ENCODE peak calls at places on chromosomes 2 and 18, in eight cellular contexts. Q, V, M, L, B, H, O and N are unnamed samples.

GRCh38 chr2:38239452-38239851 is 137.6 kb downstream of the ATL2 start:
- DNase-seq in Q (no peak), V (no peak), M (no peak), L (no peak), B (peak), H (no peak), O (no peak), N (no peak)

GRCh38 chr2:10658041-10658913 is 31.5 kb downstream of the NOL10 start:
- DNase-seq in Q (no peak), V (peak), M (no peak), L (no peak), B (peak), H (no peak), O (peak), N (no peak)

GRCh38 chr2:174085781-174086180 is 120.6 kb upstream of the SP3 start:
- DNase-seq in Q (no peak), V (no peak), M (no peak), L (no peak), B (no peak), H (no peak), O (no peak), N (no peak)

GRCh38 chr18:245282-245847 is 22.5 kb downstream of the THOC1 start:
- DNase-seq in Q (no peak), V (no peak), M (no peak), L (no peak), B (no peak), H (no peak), O (peak), N (no peak)

GRCh38 chr2:222452422-222452950 is 28.1 kb downstream of the SGPP2 start:
- DNase-seq in Q (no peak), V (no peak), M (no peak), L (peak), B (peak), H (no peak), O (no peak), N (no peak)

GRCh38 chr2:44184106-44184505 is 15.4 kb downstream of the PPM1B start:
- DNase-seq in Q (no peak), V (no peak), M (no peak), L (no peak), B (no peak), H (no peak), O (no peak), N (no peak)

GRCh38 chr2:112523291-112523777 is 18.9 kb upstream of the POLR1B start:
- DNase-seq in Q (no peak), V (no peak), M (no peak), L (no peak), B (no peak), H (no peak), O (no peak), N (no peak)

GRCh38 chr18:57533399-57533884 is 53.1 kb downstream of the FECH start:
- DNase-seq in Q (no peak), V (no peak), M (no peak), L (no peak), B (no peak), H (no peak), O (no peak), N (peak)

GRCh38 chr2:170836027-170836426 is 19.3 kb downstream of the GAD1 start:
- DNase-seq in Q (no peak), V (no peak), M (no peak), L (no peak), B (no peak), H (no peak), O (no peak), N (no peak)

GRCh38 chr18:28657836-28658410 is 481.0 kb upstream of the CDH2 start:
- DNase-seq in Q (no peak), V (no peak), M (peak), L (no peak), B (peak), H (no peak), O (peak), N (no peak)

GRCh38 chr2:46814562-46814961 is 101.0 kb downstream of the MCFD2 start:
- DNase-seq in Q (no peak), V (no peak), M (no peak), L (no peak), B (no peak), H (no peak), O (no peak), N (no peak)

GRCh38 chr2:156434461-156435291 is 1.5 kb upstream of the GPD2 start:
- DNase-seq in Q (no peak), V (no peak), M (no peak), L (peak), B (peak), H (no peak), O (peak), N (no peak)

GRCh38 chr2:240432430-240432819 is 3.0 kb upstream of the GPC1 start:
- DNase-seq in Q (no peak), V (no peak), M (no peak), L (no peak), B (no peak), H (no peak), O (no peak), N (peak)

DNA sequence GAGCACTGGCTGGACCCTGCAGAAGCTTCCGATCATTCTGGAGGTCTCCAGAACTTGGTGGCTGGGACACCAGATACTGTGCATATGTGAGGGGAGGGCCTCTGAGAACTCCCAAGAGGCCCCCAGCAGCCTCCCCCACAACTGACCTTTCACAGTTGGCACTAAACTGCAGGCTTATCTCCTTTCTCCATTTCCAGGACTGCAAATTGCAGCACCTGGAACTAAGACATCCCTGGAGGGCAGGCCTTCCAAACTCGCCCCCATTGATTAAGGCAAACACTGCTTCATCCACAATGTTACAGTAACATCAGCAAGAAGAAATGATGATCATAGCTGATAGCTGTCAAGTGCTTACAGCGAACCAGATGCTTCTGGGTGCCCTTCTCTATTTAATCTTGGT is 67.9 kb downstream of the TGOLN2 start:
- DNase-seq in Q (no peak), V (no peak), M (no peak), L (peak), B (no peak), H (no peak), O (no peak), N (no peak)
- H3K9ac ChIP-seq in Q (no peak), V (no peak), M (no peak), L (no peak), B (no peak), H (no peak), O (peak), N (no peak)

GRCh38 chr18:50410008-50410407 is 35.2 kb downstream of the SKA1 start:
- DNase-seq in Q (no peak), V (peak), M (no peak), L (no peak), B (no peak), H (no peak), O (no peak), N (no peak)

GRCh38 chr18:50405582-50406271 is 30.9 kb downstream of the SKA1 start:
- DNase-seq in Q (no peak), V (no peak), M (no peak), L (no peak), B (no peak), H (no peak), O (no peak), N (peak)

DNA sequence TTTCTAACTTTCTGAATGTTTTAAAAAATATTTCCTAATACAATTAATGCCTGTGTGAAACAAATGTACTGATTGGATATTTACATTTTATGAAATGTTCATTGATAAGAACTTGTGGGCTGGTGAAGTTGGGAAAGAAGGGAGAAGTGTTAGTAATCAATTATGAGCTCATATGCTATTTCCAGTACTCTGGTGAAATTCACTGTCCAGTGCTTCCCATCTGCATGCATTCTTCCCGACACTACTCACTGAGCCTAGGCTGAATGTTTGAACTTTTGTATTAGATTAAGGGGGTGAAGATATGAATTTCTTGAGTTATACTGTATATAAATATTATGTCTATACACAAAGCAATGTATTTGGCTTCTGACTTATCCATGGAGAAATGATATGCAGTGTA is 36.0 kb downstream of the SKA1 start:
- DNase-seq in Q (no peak), V (no peak), M (no peak), L (no peak), B (peak), H (no peak), O (peak), N (no peak)
- H3K9ac ChIP-seq in Q (no peak), V (no peak), M (no peak), L (no peak), B (no peak), H (no peak), O (no peak), N (no peak)

GRCh38 chr2:109703076-109703475 is 88.9 kb downstream of the SOWAHC start:
- DNase-seq in Q (no peak), V (no peak), M (no peak), L (no peak), B (peak), H (no peak), O (peak), N (no peak)
- H3K9ac ChIP-seq in Q (no peak), V (no peak), M (no peak), L (no peak), B (no peak), H (no peak), O (peak), N (no peak)

GRCh38 chr2:183623227-183623626 is 499.0 kb downstream of the NUP35 start:
- DNase-seq in Q (no peak), V (no peak), M (no peak), L (no peak), B (no peak), H (no peak), O (no peak), N (no peak)
- H3K9ac ChIP-seq in Q (no peak), V (no peak), M (no peak), L (no peak), B (no peak), H (no peak), O (no peak), N (no peak)

GRCh38 chr2:1742300-1742679 is 2.0 kb downstream of the PXDN start:
- DNase-seq in Q (no peak), V (no peak), M (no peak), L (no peak), B (peak), H (no peak), O (no peak), N (no peak)
- H3K9ac ChIP-seq in Q (no peak), V (no peak), M (peak), L (no peak), B (peak), H (no peak), O (peak), N (no peak)